ENCODE peak calls at places on chromosomes 13 and 19, in four cellular contexts. One of them, this sample, is unnamed.

GRCh38 chr13:90576067-90576466 is 771.4 kb upstream of the MIR17HG start:
- DNase-seq in H1: no peak
- DNase-seq in neuronal stem cell: no peak
- DNase-seq in trophoblast cell: no peak
- DNase-seq in this sample: no peak

GRCh38 chr19:1811942-1812425 is at the start of gene ATP8B3:
- DNase-seq in neuronal stem cell: no peak
- DNase-seq in H1: peak
- DNase-seq in trophoblast cell: no peak
- DNase-seq in this sample: no peak

GRCh38 chr19:18972301-18972831 is 31.3 kb upstream of the HOMER3 start:
- DNase-seq in neuronal stem cell: no peak
- DNase-seq in trophoblast cell: no peak
- DNase-seq in H1: no peak
- DNase-seq in this sample: peak

GRCh38 chr19:42156571-42156970 is 24.3 kb upstream of the POU2F2 start:
- DNase-seq in H1: no peak
- DNase-seq in trophoblast cell: no peak
- DNase-seq in neuronal stem cell: no peak
- DNase-seq in this sample: no peak

GRCh38 chr13:70249332-70250064 is 141.2 kb upstream of the KLHL1 start:
- DNase-seq in neuronal stem cell: peak
- DNase-seq in H1: no peak
- DNase-seq in trophoblast cell: no peak
- DNase-seq in this sample: peak

GRCh38 chr19:48554385-48555091 is 2.6 kb downstream of the SULT2B1 start:
- DNase-seq in H1: peak
- DNase-seq in neuronal stem cell: peak
- DNase-seq in trophoblast cell: peak
- DNase-seq in this sample: no peak

GRCh38 chr19:6060600-6061391 is 49.5 kb downstream of the RFX2 start:
- DNase-seq in H1: no peak
- DNase-seq in neuronal stem cell: no peak
- DNase-seq in trophoblast cell: peak
- DNase-seq in this sample: no peak

GRCh38 chr19:29091127-29091526 is 121.8 kb downstream of the UQCRFS1 start:
- DNase-seq in neuronal stem cell: no peak
- DNase-seq in H1: no peak
- DNase-seq in trophoblast cell: no peak
- DNase-seq in this sample: no peak

GRCh38 chr13:66076417-66076816 is 1153.7 kb downstream of the PCDH9 start:
- DNase-seq in H1: no peak
- DNase-seq in neuronal stem cell: no peak
- DNase-seq in trophoblast cell: no peak
- DNase-seq in this sample: no peak

GRCh38 chr13:42102961-42103688 is 54.7 kb downstream of the DGKH start:
- DNase-seq in neuronal stem cell: no peak
- DNase-seq in H1: no peak
- DNase-seq in trophoblast cell: peak
- DNase-seq in this sample: no peak

DNA sequence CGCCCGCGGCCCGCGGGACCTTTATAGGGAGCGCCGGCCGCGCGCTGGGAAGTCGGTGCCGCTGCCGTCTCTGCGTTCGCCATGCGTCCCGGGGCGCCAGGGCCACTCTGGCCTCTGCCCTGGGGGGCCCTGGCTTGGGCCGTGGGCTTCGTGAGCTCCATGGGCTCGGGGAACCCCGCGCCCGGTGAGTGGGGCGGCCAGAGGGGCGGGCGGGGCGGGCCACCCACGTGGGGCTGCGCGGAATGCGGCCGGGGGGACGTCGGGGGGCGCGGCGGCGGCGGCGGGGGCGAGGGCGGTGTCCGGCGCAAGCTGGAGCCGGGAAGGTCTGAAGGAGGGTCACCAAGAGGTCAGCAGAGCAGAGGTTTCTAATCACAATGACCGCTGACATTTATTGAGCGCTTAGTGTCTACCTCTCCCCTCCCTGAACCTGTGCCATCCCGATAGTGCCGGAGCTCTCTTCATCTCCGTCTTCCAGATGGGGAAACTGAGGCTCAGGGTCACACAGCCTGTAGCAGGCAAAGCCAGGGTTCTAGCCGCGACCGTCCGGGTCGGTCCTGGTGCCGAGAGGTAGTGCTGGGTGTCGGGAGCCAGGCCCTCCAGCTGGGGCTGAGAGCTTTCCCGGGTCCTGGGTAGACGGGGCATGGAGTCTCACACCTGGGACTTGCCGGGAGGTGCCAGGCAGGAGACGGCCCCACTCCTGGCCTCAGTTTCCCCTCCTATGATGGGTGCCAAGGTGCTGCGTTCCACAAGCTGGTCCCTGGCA is at the start of gene FSTL3:
- DNase-seq in neuronal stem cell: no peak
- DNase-seq in H1: no peak
- DNase-seq in trophoblast cell: peak
- DNase-seq in this sample: peak
- H3K4me3 ChIP-seq in neuronal stem cell: no peak
- H3K4me3 ChIP-seq in H1: no peak
- H3K4me3 ChIP-seq in trophoblast cell: peak
- H3K4me3 ChIP-seq in this sample: peak

DNA sequence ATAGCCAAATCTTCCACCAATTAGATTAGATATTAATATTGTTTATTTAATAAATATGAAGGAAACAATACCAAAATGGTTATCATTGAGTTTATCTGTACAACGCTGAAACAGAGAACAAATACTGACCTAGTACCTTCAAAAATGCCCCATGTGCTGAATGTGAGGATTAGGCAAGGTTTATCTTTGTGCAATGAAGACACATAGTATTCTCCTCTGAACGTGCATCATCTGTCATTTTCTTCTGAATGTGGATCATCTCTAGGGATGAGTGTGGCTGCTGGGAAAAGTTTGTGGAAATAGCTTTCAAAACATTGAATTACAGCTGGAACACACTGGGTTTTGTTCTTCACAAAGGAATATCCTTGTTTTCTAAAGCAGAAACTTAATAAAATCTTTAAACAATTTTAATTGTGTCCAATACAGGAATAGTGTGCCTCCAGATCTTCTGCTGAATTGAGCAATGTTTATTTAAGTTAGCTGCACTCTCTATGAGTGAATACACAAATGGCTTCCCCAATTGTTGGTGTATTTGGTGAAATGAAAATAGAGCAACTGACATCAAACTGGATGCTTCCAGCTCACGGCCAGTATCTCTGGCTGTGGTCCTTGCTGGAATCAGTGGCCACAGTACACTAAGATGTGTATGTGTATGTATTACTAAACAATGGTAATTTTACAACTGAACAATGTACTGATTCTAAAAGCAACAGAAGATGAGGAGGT is 6.7 kb downstream of the COL4A1 start:
- DNase-seq in H1: no peak
- DNase-seq in neuronal stem cell: no peak
- DNase-seq in trophoblast cell: no peak
- DNase-seq in this sample: peak
- H2AK5ac ChIP-seq in H1: no peak
- H2AK5ac ChIP-seq in neuronal stem cell: no peak
- H2AK5ac ChIP-seq in trophoblast cell: no peak
- H2AK5ac ChIP-seq in this sample: no peak

GRCh38 chr13:79037197-79037596 is 368.9 kb downstream of the RBM26 start:
- DNase-seq in trophoblast cell: no peak
- DNase-seq in neuronal stem cell: no peak
- DNase-seq in H1: no peak
- DNase-seq in this sample: no peak
- H2BK12ac ChIP-seq in trophoblast cell: no peak
- H2BK12ac ChIP-seq in neuronal stem cell: no peak
- H2BK12ac ChIP-seq in H1: no peak
- H2BK12ac ChIP-seq in this sample: no peak

DNA sequence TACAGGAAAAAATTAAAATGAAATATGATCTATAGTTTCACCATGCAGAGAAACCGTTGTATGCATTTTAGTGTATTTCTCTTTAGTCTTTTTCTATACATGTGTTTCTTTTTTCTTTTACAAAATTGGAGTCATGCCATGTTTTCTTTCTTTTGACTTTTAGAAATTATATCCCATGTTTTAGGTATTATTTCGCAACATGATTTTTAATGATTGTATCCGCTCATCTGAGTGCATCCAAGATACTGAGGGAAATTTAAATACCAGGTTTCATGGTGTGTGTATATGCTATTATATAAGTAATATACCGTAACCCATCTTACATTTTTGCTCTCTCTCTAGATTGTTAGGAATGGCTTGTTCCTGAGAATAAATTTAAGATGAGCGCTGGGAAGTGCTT is 82.3 kb downstream of the GPR12 start:
- DNase-seq in H1: no peak
- DNase-seq in neuronal stem cell: no peak
- DNase-seq in trophoblast cell: no peak
- DNase-seq in this sample: no peak
- H3K4me3 ChIP-seq in H1: no peak
- H3K4me3 ChIP-seq in neuronal stem cell: no peak
- H3K4me3 ChIP-seq in trophoblast cell: no peak
- H3K4me3 ChIP-seq in this sample: peak

GRCh38 chr13:24032674-24033073 is 127.8 kb upstream of the SPATA13 start:
- DNase-seq in H1: no peak
- DNase-seq in trophoblast cell: no peak
- DNase-seq in neuronal stem cell: no peak
- DNase-seq in this sample: no peak
- H2AK5ac ChIP-seq in H1: no peak
- H2AK5ac ChIP-seq in trophoblast cell: no peak
- H2AK5ac ChIP-seq in neuronal stem cell: no peak
- H2AK5ac ChIP-seq in this sample: no peak

GRCh38 chr19:52592301-52592700 is 22.2 kb downstream of the ZNF701 start:
- DNase-seq in neuronal stem cell: no peak
- DNase-seq in H1: no peak
- DNase-seq in trophoblast cell: no peak
- DNase-seq in this sample: no peak

GRCh38 chr19:52585604-52586003 is 15.5 kb downstream of the ZNF701 start:
- DNase-seq in H1: no peak
- DNase-seq in neuronal stem cell: no peak
- DNase-seq in trophoblast cell: no peak
- DNase-seq in this sample: no peak

GRCh38 chr19:52585101-52585500 is 15.0 kb downstream of the ZNF701 start:
- DNase-seq in H1: no peak
- DNase-seq in trophoblast cell: peak
- DNase-seq in neuronal stem cell: no peak
- DNase-seq in this sample: no peak

DNA sequence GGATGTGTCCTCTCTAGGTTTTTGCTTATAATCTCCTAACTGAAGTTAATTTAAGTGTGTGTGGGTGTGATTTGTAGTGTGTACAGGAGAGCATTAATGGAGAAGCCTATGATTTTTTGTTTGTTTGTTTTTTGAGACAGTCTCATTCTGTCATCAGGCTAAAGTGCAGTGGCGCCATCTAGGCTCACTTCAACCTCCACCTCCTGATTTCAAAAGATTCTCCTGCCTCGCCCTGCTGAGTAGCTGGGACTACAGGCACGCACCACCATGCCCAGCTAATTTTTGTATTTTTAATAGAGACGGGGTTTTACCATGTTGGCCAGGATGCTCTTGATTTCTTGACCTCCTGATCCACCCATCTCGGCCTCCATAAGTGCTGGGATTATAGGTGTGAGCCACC is 20.6 kb downstream of the ZNF701 start:
- DNase-seq in H1: no peak
- DNase-seq in neuronal stem cell: no peak
- DNase-seq in trophoblast cell: no peak
- DNase-seq in this sample: no peak
- H2BK12ac ChIP-seq in H1: no peak
- H2BK12ac ChIP-seq in neuronal stem cell: no peak
- H2BK12ac ChIP-seq in trophoblast cell: no peak
- H2BK12ac ChIP-seq in this sample: no peak